ENCODE peak calls at places on chromosomes 5 and 9, in nine cellular contexts. I, X, T, J, P, L, R, A and F are unnamed samples.

GRCh38 chr5:56094579-56095361 is 100.0 kb upstream of the IL6ST start:
- DNase-seq in R (no peak), A (no peak), L (no peak), T (no peak), X (no peak), P (no peak), I (no peak), J (no peak), F (no peak)

GRCh38 chr9:104339692-104340091 is 164.4 kb upstream of the OR13F1 start:
- DNase-seq in J (no peak), T (no peak), A (no peak), X (no peak), R (no peak), I (no peak), P (no peak), L (no peak), F (no peak)

GRCh38 chr9:4933861-4934260 is 51.2 kb upstream of the JAK2 start:
- DNase-seq in A (no peak), J (no peak), I (no peak), L (no peak), T (no peak), R (no peak), X (no peak), P (no peak), F (no peak)

GRCh38 chr5:119379096-119379495 is 23.3 kb downstream of the TNFAIP8 start:
- DNase-seq in L (no peak), A (no peak), I (no peak), T (no peak), R (no peak), P (no peak), X (no peak), J (no peak), F (no peak)

GRCh38 chr5:124043456-124043855 is 531.5 kb downstream of the CSNK1G3 start:
- DNase-seq in X (no peak), L (no peak), J (no peak), A (no peak), T (peak), R (no peak), P (no peak), I (no peak), F (peak)

GRCh38 chr5:140344683-140345423 is 1.6 kb downstream of the HBEGF start:
- DNase-seq in T (peak), L (no peak), P (no peak), I (no peak), J (peak), X (peak), A (no peak), R (no peak), F (peak)

GRCh38 chr9:72149231-72149975 is at the start of gene GDA:
- DNase-seq in T (peak), P (no peak), X (peak), A (peak), L (no peak), R (no peak), J (peak), I (no peak), F (peak)

GRCh38 chr9:33106827-33107621 is 30.6 kb upstream of the SMU1 start:
- DNase-seq in P (peak), R (no peak), T (peak), J (peak), X (peak), I (peak), L (no peak), A (no peak), F (peak)

GRCh38 chr5:43649256-43649655 is 46.3 kb downstream of the NNT start:
- DNase-seq in T (no peak), L (no peak), J (peak), R (no peak), P (peak), X (peak), I (peak), A (no peak), F (no peak)

GRCh38 chr5:54453091-54453490 is 2.4 kb upstream of the HSPB3 start:
- DNase-seq in I (peak), A (no peak), L (no peak), X (no peak), R (no peak), J (no peak), T (no peak), P (no peak), F (no peak)

GRCh38 chr5:175337680-175338079 is 106.3 kb downstream of the DRD1 start:
- DNase-seq in P (no peak), X (no peak), A (no peak), I (no peak), T (peak), R (no peak), L (no peak), J (no peak), F (no peak)

GRCh38 chr5:20367178-20367577 is 379.2 kb upstream of the CDH18 start:
- DNase-seq in I (no peak), R (no peak), J (no peak), X (no peak), T (no peak), A (no peak), P (no peak), L (no peak), F (no peak)

GRCh38 chr5:50751064-50751657 is 84.7 kb downstream of the PARP8 start:
- DNase-seq in X (peak), R (peak), I (peak), L (peak), J (peak), A (no peak), P (no peak), T (peak), F (peak)

GRCh38 chr5:73652391-73652790 is 26.4 kb downstream of the ARHGEF28 start:
- DNase-seq in X (no peak), A (no peak), L (no peak), T (no peak), R (no peak), J (no peak), P (no peak), I (no peak), F (no peak)

GRCh38 chr5:167940911-167941310 is 350.5 kb upstream of the WWC1 start:
- DNase-seq in R (no peak), X (peak), I (no peak), L (no peak), A (no peak), T (no peak), J (no peak), P (no peak), F (no peak)

GRCh38 chr9:87570000-87570834 is 72.5 kb downstream of the DAPK1 start:
- DNase-seq in L (no peak), J (no peak), X (no peak), T (no peak), A (no peak), I (no peak), R (no peak), P (no peak), F (no peak)

GRCh38 chr5:135423158-135423925 is 23.8 kb downstream of the DCANP1 start:
- DNase-seq in P (no peak), R (no peak), A (no peak), L (no peak), J (no peak), I (peak), T (no peak), X (no peak), F (peak)